ENCODE peak calls at places on chromosomes 7 and 10, in five cellular contexts. One of them, this sample, is unnamed.

GRCh38 chr10:123999956-124000615 is 93.3 kb downstream of the CHST15 start:
- DNase-seq in HEK293T: no peak
- DNase-seq in MV-4-11: no peak
- DNase-seq in lung: peak
- DNase-seq in H54: no peak
- DNase-seq in this sample: peak

GRCh38 chr10:109866168-109866994 is 56.9 kb downstream of the XPNPEP1 start:
- DNase-seq in HEK293T: peak
- DNase-seq in MV-4-11: no peak
- DNase-seq in lung: no peak
- DNase-seq in H54: no peak
- DNase-seq in this sample: no peak

GRCh38 chr7:155619634-155620271 is 24.7 kb upstream of the RBM33 start:
- DNase-seq in HEK293T: no peak
- DNase-seq in MV-4-11: no peak
- DNase-seq in lung: no peak
- DNase-seq in H54: no peak
- DNase-seq in this sample: no peak

GRCh38 chr7:27277628-27278027 is 35.0 kb downstream of the EVX1 start:
- DNase-seq in HEK293T: no peak
- DNase-seq in MV-4-11: no peak
- DNase-seq in lung: no peak
- DNase-seq in H54: peak
- DNase-seq in this sample: peak

GRCh38 chr10:78551184-78552005 is 517.4 kb upstream of the ZMIZ1 start:
- DNase-seq in HEK293T: no peak
- DNase-seq in MV-4-11: no peak
- DNase-seq in lung: no peak
- DNase-seq in H54: no peak
- DNase-seq in this sample: no peak

GRCh38 chr10:132385721-132386418 is 11.1 kb upstream of the PWWP2B start:
- DNase-seq in HEK293T: no peak
- DNase-seq in MV-4-11: no peak
- DNase-seq in lung: no peak
- DNase-seq in H54: no peak
- DNase-seq in this sample: no peak

GRCh38 chr10:73110345-73110849 is at the start of gene NUDT13:
- DNase-seq in HEK293T: peak
- DNase-seq in MV-4-11: peak
- DNase-seq in lung: peak
- DNase-seq in H54: peak
- DNase-seq in this sample: peak

GRCh38 chr10:22271786-22272185 is 44.4 kb upstream of the COMMD3 start:
- DNase-seq in HEK293T: no peak
- DNase-seq in MV-4-11: no peak
- DNase-seq in lung: no peak
- DNase-seq in H54: no peak
- DNase-seq in this sample: no peak

GRCh38 chr7:41825927-41826480 is 123.1 kb upstream of the INHBA start:
- DNase-seq in HEK293T: no peak
- DNase-seq in MV-4-11: no peak
- DNase-seq in lung: no peak
- DNase-seq in H54: peak
- DNase-seq in this sample: no peak

GRCh38 chr7:41103331-41103730 is 599.6 kb downstream of the INHBA start:
- DNase-seq in HEK293T: no peak
- DNase-seq in MV-4-11: peak
- DNase-seq in lung: no peak
- DNase-seq in H54: no peak
- DNase-seq in this sample: no peak

GRCh38 chr10:73625004-73625883 is 16.0 kb downstream of the MYOZ1 start:
- DNase-seq in HEK293T: peak
- DNase-seq in MV-4-11: no peak
- DNase-seq in lung: no peak
- DNase-seq in H54: peak
- DNase-seq in this sample: no peak

GRCh38 chr7:82275342-82275741 is 168.2 kb downstream of the CACNA2D1 start:
- DNase-seq in HEK293T: no peak
- DNase-seq in MV-4-11: no peak
- DNase-seq in lung: no peak
- DNase-seq in H54: no peak
- DNase-seq in this sample: no peak

GRCh38 chr7:44060091-44060947 is 5.0 kb downstream of the PGAM2 start:
- DNase-seq in HEK293T: no peak
- DNase-seq in MV-4-11: no peak
- DNase-seq in lung: no peak
- DNase-seq in H54: no peak
- DNase-seq in this sample: no peak

GRCh38 chr7:4931932-4932331 is 27.1 kb downstream of the MMD2 start:
- DNase-seq in HEK293T: no peak
- DNase-seq in MV-4-11: no peak
- DNase-seq in lung: no peak
- DNase-seq in H54: peak
- DNase-seq in this sample: peak

GRCh38 chr7:130210181-130210935 is 2.7 kb downstream of the SSMEM1 start:
- DNase-seq in HEK293T: peak
- DNase-seq in MV-4-11: no peak
- DNase-seq in lung: no peak
- DNase-seq in H54: no peak
- DNase-seq in this sample: no peak

GRCh38 chr10:13397052-13397451 is 49.0 kb upstream of the SEPHS1 start:
- DNase-seq in HEK293T: no peak
- DNase-seq in MV-4-11: no peak
- DNase-seq in lung: no peak
- DNase-seq in H54: no peak
- DNase-seq in this sample: no peak